ENCODE peak calls at places on chromosomes 12 and 14, in eight cellular contexts. T is stimulated activated CD4-positive, alpha-beta T cell treated with anti-CD3 and anti-CD28 coated beads, Interleukin-15, amount 100 ng/mL, for 24 hours; I is adrenal gland; X is kidney glomerular epithelial cell; H is EH; Q is tibial nerve; M is SHP77; R is pancreas. K is an unnamed sample.

GRCh38 chr14:75128596-75128990 is 1.7 kb upstream of the NEK9 start:
- DNase-seq in R (no peak), T (no peak), Q (no peak), H (peak; percentile 15), M (no peak), I (no peak), X (no peak), K (no peak)

GRCh38 chr14:21044106-21044618 is 2.0 kb downstream of the RNASE7 start:
- DNase-seq in Q (no peak), T (no peak), H (peak; percentile 8), M (peak; percentile 53), R (no peak), I (peak; percentile 41), X (no peak), K (no peak)

GRCh38 chr12:100234591-100235304 is 32.1 kb downstream of the DEPDC4 start:
- DNase-seq in H (peak; percentile 61), X (peak; percentile 29), M (peak; percentile 36), T (no peak), I (no peak), R (no peak), Q (no peak), K (no peak)

GRCh38 chr12:20557076-20557475 is 138.1 kb upstream of the SLCO1C1 start:
- DNase-seq in I (no peak), T (no peak), R (no peak), Q (no peak), H (no peak), X (no peak), M (no peak), K (no peak)

GRCh38 chr14:21039585-21040369 is 2.4 kb upstream of the RNASE7 start:
- DNase-seq in T (no peak), H (peak; percentile 67), X (peak; percentile 79), Q (no peak), M (peak; percentile 87), R (peak; percentile 63), I (peak; percentile 74), K (no peak)

GRCh38 chr12:81896771-81897170 is 137.6 kb upstream of the PPFIA2 start:
- DNase-seq in H (no peak), T (peak; percentile 14), Q (no peak), X (no peak), M (no peak), I (no peak), R (no peak), K (no peak)

GRCh38 chr14:99378782-99379214 is 101.9 kb downstream of the SETD3 start:
- DNase-seq in Q (no peak), R (no peak), H (peak; percentile 55), X (no peak), M (no peak), T (no peak), I (no peak), K (no peak)

GRCh38 chr12:54734196-54734950 is 86.2 kb upstream of the DCD start:
- DNase-seq in R (peak; percentile 56), T (no peak), M (no peak), Q (no peak), H (no peak), X (no peak), I (no peak), K (no peak)

GRCh38 chr14:58765375-58765774 is 127.6 kb downstream of the DACT1 start:
- DNase-seq in I (no peak), T (no peak), M (peak; percentile 7), X (no peak), Q (no peak), H (no peak), R (no peak), K (no peak)